ENCODE peak calls at places on chromosomes 11 and 22, in six cellular contexts. R is retinal pigment epithelial cell, Q is mammary epithelial cell, M is NB4, B is lung, S is heart left ventricle. U is an unnamed sample.

GRCh38 chr11:6610591-6610990 is 1.4 kb downstream of the TAF10 start:
- DNase-seq in R (no peak), Q (no peak), M (no peak), B (no peak), S (no peak), U (no peak)

GRCh38 chr11:85685820-85686459 is at the start of gene CCDC89:
- DNase-seq in R (peak), Q (no peak), M (no peak), B (peak), S (peak), U (peak)

GRCh38 chr11:17734986-17735822 is 623 bp downstream of the KCNC1 start:
- DNase-seq in R (no peak), Q (peak), M (peak), B (peak), S (peak), U (peak)

GRCh38 chr11:125062931-125063428 is at the start of gene SLC37A2:
- DNase-seq in R (peak), Q (peak), M (peak), B (peak), S (peak), U (peak)

GRCh38 chr11:124075841-124076571 is 34.9 kb upstream of the OR10G7 start:
- DNase-seq in R (no peak), Q (no peak), M (peak), B (no peak), S (no peak), U (no peak)

GRCh38 chr22:45064313-45065268 is 54.8 kb upstream of the PHF21B start:
- DNase-seq in R (no peak), Q (peak), M (peak), B (no peak), S (no peak), U (peak)

GRCh38 chr11:119340335-119341221 is at the start of gene C1QTNF5:
- DNase-seq in R (no peak), Q (no peak), M (no peak), B (peak), S (peak), U (no peak)

GRCh38 chr11:69947059-69947771 is 128.0 kb upstream of the FGF3 start:
- DNase-seq in R (no peak), Q (no peak), M (peak), B (no peak), S (peak), U (no peak)

GRCh38 chr22:22748297-22748743 is 103.9 kb downstream of the GGTLC2 start:
- DNase-seq in R (no peak), Q (peak), M (peak), B (peak), S (no peak), U (peak)

GRCh38 chr11:73143126-73143838 is 1.2 kb upstream of the FCHSD2 start:
- DNase-seq in R (peak), Q (no peak), M (peak), B (no peak), S (no peak), U (no peak)

GRCh38 chr11:46977038-46977818 is 40.7 kb downstream of the CSTPP1 start:
- DNase-seq in R (peak), Q (no peak), M (no peak), B (no peak), S (no peak), U (no peak)

GRCh38 chr22:34587357-34588356 is 478.3 kb upstream of the ISX start:
- DNase-seq in R (no peak), Q (peak), M (no peak), B (no peak), S (no peak), U (no peak)

GRCh38 chr22:17931400-17931825 is 92.9 kb downstream of the MICAL3 start:
- DNase-seq in R (no peak), Q (no peak), M (no peak), B (no peak), S (peak), U (peak)

GRCh38 chr22:38088723-38089473 is 4.9 kb upstream of the SLC16A8 start:
- DNase-seq in R (no peak), Q (peak), M (no peak), B (no peak), S (no peak), U (no peak)

GRCh38 chr11:123084454-123084853 is 22.5 kb upstream of the HSPA8 start:
- DNase-seq in R (no peak), Q (no peak), M (no peak), B (no peak), S (no peak), U (no peak)

GRCh38 chr11:134662629-134663360 is 250.8 kb upstream of the B3GAT1 start:
- DNase-seq in R (no peak), Q (no peak), M (no peak), B (peak), S (no peak), U (no peak)

GRCh38 chr22:48217596-48217995 is 1455.1 kb downstream of the TBC1D22A start:
- DNase-seq in R (no peak), Q (no peak), M (no peak), B (peak), S (no peak), U (no peak)

GRCh38 chr11:126169291-126169690 is 42.2 kb downstream of the RPUSD4 start:
- DNase-seq in R (no peak), Q (no peak), M (no peak), B (no peak), S (no peak), U (no peak)

GRCh38 chr11:14454861-14455632 is 44.6 kb downstream of the COPB1 start:
- DNase-seq in R (peak), Q (no peak), M (peak), B (no peak), S (no peak), U (no peak)

GRCh38 chr11:2301631-2302272 is at the start of the genes C11orf21 and TSPAN32:
- DNase-seq in R (no peak), Q (no peak), M (peak), B (peak), S (peak), U (no peak)

GRCh38 chr11:119491753-119492455 is 68.9 kb upstream of the THY1 start:
- DNase-seq in R (no peak), Q (no peak), M (no peak), B (no peak), S (peak), U (peak)

GRCh38 chr22:26702906-26703830 is 45.8 kb downstream of the MIAT start:
- DNase-seq in R (no peak), Q (peak), M (no peak), B (no peak), S (no peak), U (peak)

GRCh38 chr22:22689621-22690345 is 45.4 kb downstream of the GGTLC2 start:
- DNase-seq in R (no peak), Q (no peak), M (no peak), B (no peak), S (no peak), U (no peak)

GRCh38 chr11:126756416-126756815 is 244.2 kb downstream of the KIRREL3 start:
- DNase-seq in R (no peak), Q (no peak), M (no peak), B (no peak), S (no peak), U (no peak)

GRCh38 chr22:39254789-39255298 is 10.1 kb upstream of the PDGFB start:
- DNase-seq in R (no peak), Q (peak), M (peak), B (no peak), S (peak), U (peak)

GRCh38 chr22:37896181-37896592 is 9.9 kb upstream of the MICALL1 start:
- DNase-seq in R (no peak), Q (peak), M (peak), B (no peak), S (no peak), U (no peak)

GRCh38 chr11:15773024-15773423 is 583.3 kb downstream of the SOX6 start:
- DNase-seq in R (no peak), Q (no peak), M (no peak), B (no peak), S (no peak), U (no peak)

GRCh38 chr11:35571703-35572102 is 46.3 kb upstream of the PAMR1 start:
- DNase-seq in R (no peak), Q (no peak), M (no peak), B (no peak), S (no peak), U (no peak)

GRCh38 chr11:47305734-47306483 is 36.0 kb downstream of the MADD start:
- DNase-seq in R (no peak), Q (no peak), M (no peak), B (no peak), S (peak), U (peak)

GRCh38 chr11:66915866-66916265 is 42.3 kb downstream of the PC start:
- DNase-seq in R (no peak), Q (no peak), M (no peak), B (no peak), S (no peak), U (no peak)

GRCh38 chr11:114291847-114292680 is 4.1 kb upstream of the NNMT start:
- DNase-seq in R (peak), Q (peak), M (no peak), B (no peak), S (no peak), U (peak)

GRCh38 chr11:72381584-72382090 is 52.7 kb downstream of the CLPB start:
- DNase-seq in R (no peak), Q (no peak), M (no peak), B (no peak), S (no peak), U (no peak)

GRCh38 chr11:11978792-11979486 is 29.5 kb downstream of the DKK3 start:
- DNase-seq in R (no peak), Q (no peak), M (no peak), B (no peak), S (peak), U (peak)

GRCh38 chr11:16169541-16169940 is 186.8 kb downstream of the SOX6 start:
- DNase-seq in R (no peak), Q (no peak), M (no peak), B (no peak), S (no peak), U (peak)

GRCh38 chr11:117595440-117595839 is 201.6 kb downstream of the DSCAML1 start:
- DNase-seq in R (no peak), Q (no peak), M (no peak), B (no peak), S (no peak), U (no peak)
- TF ChIP-seq CTCF in R (no peak), Q (no peak), M (no peak), B (no peak), S (no peak), U (no peak)

DNA sequence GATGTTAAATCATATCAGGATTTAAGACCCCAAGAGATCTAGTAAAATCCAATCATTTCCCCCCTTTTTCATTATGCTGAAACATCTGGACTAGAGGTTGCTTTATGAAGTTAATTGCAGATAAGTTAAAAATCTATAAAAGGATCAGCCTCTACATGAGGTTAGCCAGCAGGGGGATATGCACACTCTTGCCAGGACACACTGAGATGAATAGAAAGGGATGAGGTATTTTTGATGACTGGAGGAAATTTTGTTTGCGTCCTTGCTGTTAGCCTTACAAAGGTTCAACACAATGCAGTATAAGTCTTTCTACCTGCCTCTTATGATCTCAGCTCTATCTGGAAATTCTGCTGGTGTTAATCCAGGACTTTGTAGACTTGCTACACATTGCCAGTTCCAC is 1034.3 kb downstream of the LRRC4C start:
- DNase-seq in R (no peak), Q (no peak), M (no peak), B (no peak), S (no peak), U (no peak)
- TF ChIP-seq CTCF in R (peak), Q (no peak), M (no peak), B (no peak), S (no peak), U (peak)

DNA sequence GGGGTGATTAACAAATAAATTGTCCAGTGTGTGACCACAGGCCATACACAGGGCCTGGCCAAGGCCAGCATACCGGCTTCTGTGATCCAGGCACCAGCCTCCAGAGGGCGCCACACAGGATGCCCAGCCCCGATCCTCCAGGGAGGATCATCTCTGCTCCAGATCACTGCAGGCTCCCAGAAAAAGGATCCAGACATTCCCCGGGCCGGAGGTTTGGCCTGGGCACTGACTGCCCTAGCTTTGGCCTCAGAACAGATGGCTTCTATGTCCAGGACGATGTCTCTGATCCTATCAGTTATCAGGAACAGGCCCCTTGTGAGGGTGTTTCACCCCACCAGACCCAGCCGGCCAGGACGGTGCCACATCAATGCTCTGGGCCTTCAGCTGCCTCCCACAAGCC is 74.5 kb upstream of the LMO1 start:
- DNase-seq in R (no peak), Q (no peak), M (peak), B (no peak), S (peak), U (peak)
- TF ChIP-seq CTCF in R (peak), Q (peak), M (peak), B (no peak), S (peak), U (peak)

DNA sequence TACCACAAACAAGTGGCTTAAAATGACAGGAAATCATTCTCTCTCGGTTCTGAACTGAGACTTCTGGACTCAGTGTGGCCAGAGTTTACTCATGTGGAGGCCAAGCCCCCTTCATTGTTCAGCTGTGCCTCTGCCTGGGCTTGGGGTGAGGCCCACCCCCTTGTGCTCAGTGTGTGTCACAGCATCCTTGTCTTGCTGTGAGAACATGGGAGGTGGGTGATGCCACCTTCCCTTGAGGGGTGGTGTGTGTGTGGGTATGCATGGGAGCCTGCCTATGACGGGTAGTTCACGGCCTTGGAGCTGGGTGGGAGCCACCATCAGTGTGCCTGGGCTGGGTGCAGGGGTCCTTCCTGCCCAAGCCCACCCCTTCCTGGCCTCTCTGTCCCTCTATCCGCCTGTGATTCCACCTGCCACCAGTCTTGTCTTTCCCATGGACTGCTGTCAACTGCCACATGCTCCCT is 101.7 kb downstream of the MORC2 start:
- DNase-seq in R (no peak), Q (no peak), M (peak), B (no peak), S (peak), U (no peak)
- TF ChIP-seq CTCF in R (peak), Q (no peak), M (peak), B (no peak), S (no peak), U (peak)

DNA sequence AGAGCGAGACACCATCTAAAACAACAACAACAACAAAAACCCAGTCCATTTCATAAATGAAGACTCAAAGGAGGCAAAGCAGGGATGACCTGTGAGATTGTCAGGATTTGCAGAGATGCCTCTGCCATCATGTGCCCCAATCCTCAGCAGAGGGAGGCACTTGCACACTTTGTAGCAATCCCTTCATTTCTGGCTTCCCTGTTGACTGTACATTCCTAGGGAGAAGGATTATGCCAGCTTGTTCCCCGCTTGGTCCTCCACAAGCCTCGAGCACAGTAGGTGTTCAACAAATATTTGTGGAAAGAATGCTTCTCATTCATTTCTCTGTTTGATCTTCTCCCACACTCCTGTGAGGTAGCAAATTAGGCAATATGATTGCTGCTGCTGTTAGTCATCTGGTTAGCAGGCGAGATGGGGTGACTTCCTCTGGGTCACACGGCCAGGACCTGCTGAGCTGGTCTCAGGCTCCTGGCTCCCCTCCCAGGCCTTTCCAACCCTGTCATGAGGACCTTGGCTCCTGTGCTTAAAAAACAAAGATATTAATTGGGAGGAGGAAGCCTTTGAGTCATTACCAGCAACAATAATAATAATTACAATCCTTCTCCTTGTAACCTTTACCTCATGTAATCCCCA is 34.1 kb downstream of the LIF start:
- DNase-seq in R (peak), Q (peak), M (peak), B (peak), S (peak), U (peak)
- TF ChIP-seq CTCF in R (peak), Q (no peak), M (no peak), B (no peak), S (no peak), U (peak)

GRCh38 chr22:41092023-41092817 is at the start of gene EP300:
- DNase-seq in R (no peak), Q (peak), M (peak), B (peak), S (peak), U (peak)
- TF ChIP-seq CTCF in R (no peak), Q (no peak), M (peak), B (no peak), S (peak), U (peak)

GRCh38 chr22:42881298-42881697 is 24.2 kb upstream of the ARFGAP3 start:
- DNase-seq in R (no peak), Q (no peak), M (no peak), B (no peak), S (no peak), U (no peak)
- TF ChIP-seq CTCF in R (no peak), Q (no peak), M (no peak), B (no peak), S (no peak), U (peak)

DNA sequence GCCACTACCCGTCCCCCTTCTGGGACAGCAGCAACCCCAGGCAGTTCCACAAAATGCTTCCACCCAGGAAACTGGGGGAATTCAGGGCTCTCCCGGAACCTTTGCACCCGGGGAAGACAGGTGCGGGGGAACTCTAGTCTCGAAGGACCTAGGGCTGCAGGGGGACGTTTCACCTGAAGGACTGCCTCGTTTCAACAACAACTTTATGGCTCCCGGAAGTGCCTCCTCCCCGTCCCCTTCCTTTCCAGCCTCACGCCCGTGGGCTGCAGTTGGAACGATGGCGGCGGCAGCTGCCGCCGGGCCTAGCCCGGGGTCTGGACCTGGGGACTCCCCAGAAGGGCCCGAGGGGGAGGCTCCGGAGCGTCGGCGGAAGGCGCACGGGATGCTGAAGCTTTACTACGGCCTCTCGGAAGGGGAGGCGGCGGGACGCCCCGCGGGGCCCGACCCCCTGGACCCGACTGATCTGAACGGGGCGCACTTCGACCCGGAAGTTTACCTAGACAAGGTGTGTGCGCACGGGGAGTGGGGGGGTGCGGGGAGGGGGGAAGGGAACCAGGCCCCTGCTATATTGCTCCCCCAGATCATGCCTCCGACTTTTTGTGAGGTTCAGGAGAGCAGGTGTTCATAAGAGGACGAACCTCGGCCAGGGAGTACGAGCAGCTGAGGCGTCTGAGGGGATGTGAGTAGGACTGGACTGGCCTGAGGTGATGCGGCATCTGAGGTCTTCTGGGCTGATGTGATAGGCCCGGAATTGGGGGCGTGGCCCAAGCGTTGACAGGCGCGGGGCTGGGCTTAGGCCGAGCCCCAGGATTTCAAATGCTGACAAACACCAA is at the start of gene VPS51:
- DNase-seq in R (peak), Q (peak), M (peak), B (peak), S (peak), U (peak)
- TF ChIP-seq CTCF in R (no peak), Q (no peak), M (no peak), B (no peak), S (no peak), U (no peak)